ENCODE peak calls at places on chromosomes 6 and 20, in six cellular contexts. One of them, this sample, is unnamed.

GRCh38 chr6:106254636-106255035 is 70.9 kb downstream of the ATG5 start:
- DNase-seq in SK-N-SH: no peak
- DNase-seq in GM12878: no peak
- DNase-seq in HepG2: no peak
- DNase-seq in K562: no peak
- DNase-seq in H1: no peak
- DNase-seq in this sample: no peak

GRCh38 chr6:170287371-170287876 is 3.5 kb downstream of the DLL1 start:
- DNase-seq in SK-N-SH: no peak
- DNase-seq in GM12878: no peak
- DNase-seq in HepG2: no peak
- DNase-seq in K562: no peak
- DNase-seq in H1: no peak
- DNase-seq in this sample: no peak

GRCh38 chr6:69580696-69581095 is 216.1 kb downstream of the LMBRD1 start:
- DNase-seq in SK-N-SH: no peak
- DNase-seq in GM12878: no peak
- DNase-seq in HepG2: no peak
- DNase-seq in K562: no peak
- DNase-seq in H1: no peak
- DNase-seq in this sample: no peak

GRCh38 chr6:13808806-13809205 is 5.6 kb downstream of the MCUR1 start:
- DNase-seq in SK-N-SH: no peak
- DNase-seq in GM12878: no peak
- DNase-seq in HepG2: no peak
- DNase-seq in K562: no peak
- DNase-seq in H1: no peak
- DNase-seq in this sample: no peak

GRCh38 chr20:19231359-19232035 is 19.1 kb downstream of the SLC24A3 start:
- DNase-seq in SK-N-SH: no peak
- DNase-seq in GM12878: no peak
- DNase-seq in HepG2: no peak
- DNase-seq in K562: no peak
- DNase-seq in H1: no peak
- DNase-seq in this sample: no peak

GRCh38 chr20:22824077-22824476 is 211.0 kb upstream of the SSTR4 start:
- DNase-seq in SK-N-SH: no peak
- DNase-seq in GM12878: no peak
- DNase-seq in HepG2: no peak
- DNase-seq in K562: no peak
- DNase-seq in H1: no peak
- DNase-seq in this sample: no peak

GRCh38 chr6:135703621-135704020 is 147.9 kb upstream of the PDE7B start:
- DNase-seq in SK-N-SH: no peak
- DNase-seq in GM12878: peak; percentile 23
- DNase-seq in HepG2: no peak
- DNase-seq in K562: no peak
- DNase-seq in H1: no peak
- DNase-seq in this sample: peak; percentile 82

GRCh38 chr6:16204653-16205376 is 33.6 kb upstream of the GMPR start:
- DNase-seq in SK-N-SH: no peak
- DNase-seq in GM12878: no peak
- DNase-seq in HepG2: no peak
- DNase-seq in K562: no peak
- DNase-seq in H1: no peak
- DNase-seq in this sample: no peak

GRCh38 chr20:278607-279571 is 11.7 kb downstream of the C20orf96 start:
- DNase-seq in SK-N-SH: no peak
- DNase-seq in GM12878: no peak
- DNase-seq in HepG2: no peak
- DNase-seq in K562: no peak
- DNase-seq in H1: peak; percentile 61
- DNase-seq in this sample: no peak

GRCh38 chr6:73610444-73611275 is 43.1 kb downstream of the SLC17A5 start:
- DNase-seq in SK-N-SH: peak; percentile 42
- DNase-seq in GM12878: peak; percentile 23
- DNase-seq in HepG2: peak; percentile 52
- DNase-seq in K562: no peak
- DNase-seq in H1: no peak
- DNase-seq in this sample: no peak

GRCh38 chr20:23265226-23265625 is 85.4 kb upstream of the NXT1 start:
- DNase-seq in SK-N-SH: no peak
- DNase-seq in GM12878: no peak
- DNase-seq in HepG2: no peak
- DNase-seq in K562: no peak
- DNase-seq in H1: no peak
- DNase-seq in this sample: no peak

GRCh38 chr6:120584111-120584760 is 750.0 kb downstream of the TBC1D32 start:
- DNase-seq in SK-N-SH: no peak
- DNase-seq in GM12878: no peak
- DNase-seq in HepG2: no peak
- DNase-seq in K562: no peak
- DNase-seq in H1: peak; percentile 49
- DNase-seq in this sample: no peak

GRCh38 chr20:366042-366718 is 14.4 kb upstream of the TRIB3 start:
- DNase-seq in SK-N-SH: no peak
- DNase-seq in GM12878: no peak
- DNase-seq in HepG2: no peak
- DNase-seq in K562: no peak
- DNase-seq in H1: no peak
- DNase-seq in this sample: no peak

GRCh38 chr20:8094415-8094818 is 37.6 kb upstream of the PLCB1 start:
- DNase-seq in SK-N-SH: no peak
- DNase-seq in GM12878: no peak
- DNase-seq in HepG2: no peak
- DNase-seq in K562: no peak
- DNase-seq in H1: no peak
- DNase-seq in this sample: no peak

GRCh38 chr6:125169058-125169457 is 15.5 kb downstream of the TPD52L1 start:
- DNase-seq in SK-N-SH: no peak
- DNase-seq in GM12878: no peak
- DNase-seq in HepG2: no peak
- DNase-seq in K562: no peak
- DNase-seq in H1: no peak
- DNase-seq in this sample: no peak

GRCh38 chr6:120129228-120129627 is 779.7 kb upstream of the MAN1A1 start:
- DNase-seq in SK-N-SH: no peak
- DNase-seq in GM12878: no peak
- DNase-seq in HepG2: no peak
- DNase-seq in K562: no peak
- DNase-seq in H1: no peak
- DNase-seq in this sample: no peak

GRCh38 chr6:132021552-132022375 is 70.6 kb upstream of the CCN2 start:
- DNase-seq in SK-N-SH: no peak
- DNase-seq in GM12878: no peak
- DNase-seq in HepG2: peak; percentile 96
- DNase-seq in K562: no peak
- DNase-seq in H1: no peak
- DNase-seq in this sample: no peak

DNA sequence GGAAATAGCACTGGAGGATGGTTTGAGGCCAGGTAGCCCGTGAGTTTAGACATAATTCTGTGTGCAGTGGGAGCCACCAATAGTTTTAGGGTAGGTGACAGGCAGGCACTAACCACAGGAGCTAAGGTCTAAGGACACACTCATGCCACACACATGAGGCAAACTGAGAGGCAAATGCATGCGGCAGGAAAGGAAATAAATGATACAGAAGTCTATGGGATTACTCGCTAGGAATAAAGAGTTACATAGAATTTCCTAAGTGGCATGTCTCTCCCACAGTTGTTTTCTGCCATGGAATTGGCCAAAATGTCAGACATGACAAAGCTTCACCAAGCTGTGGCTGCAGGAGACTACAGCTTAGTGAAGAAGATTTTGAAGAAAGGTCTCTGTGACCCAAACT is 4.9 kb downstream of the ANKRD66 start:
- DNase-seq in SK-N-SH: no peak
- DNase-seq in GM12878: no peak
- DNase-seq in HepG2: no peak
- DNase-seq in K562: no peak
- DNase-seq in H1: no peak
- DNase-seq in this sample: no peak
- TF ChIP-seq POLR2AphosphoS5 in SK-N-SH: no peak
- TF ChIP-seq POLR2AphosphoS5 in GM12878: no peak
- TF ChIP-seq POLR2AphosphoS5 in HepG2: no peak
- TF ChIP-seq POLR2AphosphoS5 in K562: no peak
- TF ChIP-seq POLR2AphosphoS5 in H1: no peak
- TF ChIP-seq POLR2AphosphoS5 in this sample: no peak

DNA sequence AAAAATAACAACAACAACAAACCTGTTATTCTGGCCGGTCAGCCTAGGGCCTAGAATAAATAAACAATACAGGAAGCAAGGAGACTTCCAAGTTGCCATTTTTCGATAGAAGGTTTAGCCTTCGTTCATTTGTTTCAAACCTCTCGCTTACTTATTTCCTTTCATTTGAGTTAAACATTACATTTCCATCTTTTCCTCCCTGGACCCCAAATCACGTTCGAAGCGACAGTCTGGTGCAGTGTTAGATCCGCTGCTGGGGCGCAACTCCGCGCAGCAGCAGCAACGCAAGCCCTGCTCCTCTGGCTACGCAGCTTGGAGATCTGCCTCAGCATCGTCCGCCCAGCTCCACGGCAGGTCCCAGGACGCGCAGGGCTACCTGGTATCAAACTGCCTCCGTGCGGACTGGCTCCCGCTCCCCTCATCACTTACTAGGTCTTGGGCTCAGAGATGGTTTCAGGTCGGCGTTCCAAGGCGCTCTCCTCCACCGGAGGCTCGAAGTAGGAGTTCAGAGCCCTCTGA is 543 bp downstream of the TDP2 start:
- DNase-seq in SK-N-SH: peak; percentile 66
- DNase-seq in GM12878: no peak
- DNase-seq in HepG2: no peak
- DNase-seq in K562: peak; percentile 40
- DNase-seq in H1: no peak
- DNase-seq in this sample: peak; percentile 47
- TF ChIP-seq GABPA in SK-N-SH: no peak
- TF ChIP-seq GABPA in GM12878: no peak
- TF ChIP-seq GABPA in HepG2: no peak
- TF ChIP-seq GABPA in K562: no peak
- TF ChIP-seq GABPA in H1: no peak
- TF ChIP-seq GABPA in this sample: no peak

GRCh38 chr6:113805167-113805835 is 51.8 kb upstream of the MARCKS start:
- DNase-seq in SK-N-SH: no peak
- DNase-seq in GM12878: peak; percentile 71
- DNase-seq in HepG2: no peak
- DNase-seq in K562: no peak
- DNase-seq in H1: no peak
- DNase-seq in this sample: no peak
- TF ChIP-seq POLR2AphosphoS5 in SK-N-SH: no peak
- TF ChIP-seq POLR2AphosphoS5 in GM12878: no peak
- TF ChIP-seq POLR2AphosphoS5 in HepG2: no peak
- TF ChIP-seq POLR2AphosphoS5 in K562: no peak
- TF ChIP-seq POLR2AphosphoS5 in H1: no peak
- TF ChIP-seq POLR2AphosphoS5 in this sample: no peak

GRCh38 chr20:51008718-51009117 is 14.2 kb downstream of the KCNG1 start:
- DNase-seq in SK-N-SH: no peak
- DNase-seq in GM12878: no peak
- DNase-seq in HepG2: no peak
- DNase-seq in K562: no peak
- DNase-seq in H1: no peak
- DNase-seq in this sample: no peak

GRCh38 chr20:51010043-51010365 is 12.9 kb downstream of the KCNG1 start:
- DNase-seq in SK-N-SH: no peak
- DNase-seq in GM12878: no peak
- DNase-seq in HepG2: no peak
- DNase-seq in K562: no peak
- DNase-seq in H1: no peak
- DNase-seq in this sample: no peak

GRCh38 chr20:51011479-51011878 is 11.4 kb downstream of the KCNG1 start:
- DNase-seq in SK-N-SH: no peak
- DNase-seq in GM12878: no peak
- DNase-seq in HepG2: no peak
- DNase-seq in K562: no peak
- DNase-seq in H1: no peak
- DNase-seq in this sample: no peak

GRCh38 chr20:51012357-51012756 is 10.6 kb downstream of the KCNG1 start:
- DNase-seq in SK-N-SH: no peak
- DNase-seq in GM12878: no peak
- DNase-seq in HepG2: no peak
- DNase-seq in K562: no peak
- DNase-seq in H1: no peak
- DNase-seq in this sample: no peak

GRCh38 chr20:51009303-51010042 is 13.4 kb downstream of the KCNG1 start:
- DNase-seq in SK-N-SH: no peak
- DNase-seq in GM12878: no peak
- DNase-seq in HepG2: no peak
- DNase-seq in K562: no peak
- DNase-seq in H1: no peak
- DNase-seq in this sample: no peak
- TF ChIP-seq GABPA in SK-N-SH: no peak
- TF ChIP-seq GABPA in GM12878: no peak
- TF ChIP-seq GABPA in HepG2: no peak
- TF ChIP-seq GABPA in K562: no peak
- TF ChIP-seq GABPA in H1: no peak
- TF ChIP-seq GABPA in this sample: no peak

DNA sequence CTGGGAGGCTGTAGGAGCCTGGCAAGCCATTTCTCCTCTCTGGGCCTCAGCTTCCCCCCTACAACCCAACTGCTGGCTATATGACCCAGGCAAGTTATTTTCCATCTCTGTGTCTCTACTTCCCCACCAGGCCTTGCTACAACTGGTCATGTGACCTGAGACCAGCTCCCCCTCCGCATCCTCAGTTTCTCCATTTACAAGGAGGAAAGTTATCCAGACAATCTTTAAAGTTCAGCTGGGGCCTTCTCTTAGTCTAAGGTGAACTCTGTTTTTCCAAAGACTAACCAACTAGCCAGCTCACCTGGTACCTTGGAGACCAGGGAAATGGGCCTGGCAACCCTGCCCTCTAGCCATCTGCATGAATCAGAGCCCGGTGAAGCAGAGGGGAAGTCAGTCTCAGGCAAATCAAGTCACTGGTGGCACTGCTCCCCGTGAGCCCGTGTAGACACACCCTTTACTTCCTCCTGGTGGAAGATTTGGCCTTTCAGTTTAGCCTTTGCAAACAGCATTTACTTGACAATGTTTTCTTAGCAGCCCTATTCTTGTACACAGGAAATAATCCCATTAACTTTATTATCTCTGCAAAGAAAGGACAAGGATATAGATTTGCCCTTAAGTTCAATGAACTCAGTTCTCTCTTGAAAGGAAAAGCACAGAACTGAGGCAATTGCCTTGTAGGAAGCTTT is 157.7 kb downstream of the VEGFA start:
- DNase-seq in SK-N-SH: no peak
- DNase-seq in GM12878: no peak
- DNase-seq in HepG2: no peak
- DNase-seq in K562: no peak
- DNase-seq in H1: no peak
- DNase-seq in this sample: no peak
- TF ChIP-seq POLR2AphosphoS5 in SK-N-SH: no peak
- TF ChIP-seq POLR2AphosphoS5 in GM12878: no peak
- TF ChIP-seq POLR2AphosphoS5 in HepG2: no peak
- TF ChIP-seq POLR2AphosphoS5 in K562: no peak
- TF ChIP-seq POLR2AphosphoS5 in H1: no peak
- TF ChIP-seq POLR2AphosphoS5 in this sample: no peak

This sample was measured in HL-60.